ENCODE peak calls at places on chromosomes 5 and 9, in five cellular contexts. One of them, this sample, is unnamed.

GRCh38 chr9:130895038-130895437 is 1.6 kb downstream of the QRFP start:
- DNase-seq in psoas muscle: no peak
- DNase-seq in GM19239: no peak
- DNase-seq in OCI-LY7: no peak
- DNase-seq in neural crest cell: no peak
- DNase-seq in this sample: no peak

GRCh38 chr9:113516840-113517577 is 53.5 kb downstream of the RGS3 start:
- DNase-seq in psoas muscle: no peak
- DNase-seq in GM19239: peak
- DNase-seq in OCI-LY7: peak
- DNase-seq in neural crest cell: no peak
- DNase-seq in this sample: no peak

GRCh38 chr5:55768279-55768678 is 30.4 kb downstream of the DDX4 start:
- DNase-seq in psoas muscle: no peak
- DNase-seq in GM19239: no peak
- DNase-seq in OCI-LY7: no peak
- DNase-seq in neural crest cell: no peak
- DNase-seq in this sample: no peak

GRCh38 chr9:34588671-34589370 is 703 bp downstream of the CNTFR start:
- DNase-seq in psoas muscle: no peak
- DNase-seq in GM19239: no peak
- DNase-seq in OCI-LY7: no peak
- DNase-seq in neural crest cell: no peak
- DNase-seq in this sample: no peak

GRCh38 chr9:106482733-106483132 is 380.2 kb upstream of the ZNF462 start:
- DNase-seq in psoas muscle: no peak
- DNase-seq in GM19239: no peak
- DNase-seq in OCI-LY7: no peak
- DNase-seq in neural crest cell: no peak
- DNase-seq in this sample: no peak

GRCh38 chr9:137053944-137054931 is at the start of gene ENTPD2:
- DNase-seq in psoas muscle: no peak
- DNase-seq in GM19239: no peak
- DNase-seq in OCI-LY7: no peak
- DNase-seq in neural crest cell: no peak
- DNase-seq in this sample: no peak

GRCh38 chr9:125649826-125650225 is 57.2 kb downstream of the MAPKAP1 start:
- DNase-seq in psoas muscle: no peak
- DNase-seq in GM19239: no peak
- DNase-seq in OCI-LY7: no peak
- DNase-seq in neural crest cell: no peak
- DNase-seq in this sample: no peak

GRCh38 chr5:174229640-174230350 is 184.3 kb downstream of the NSG2 start:
- DNase-seq in psoas muscle: no peak
- DNase-seq in GM19239: no peak
- DNase-seq in OCI-LY7: no peak
- DNase-seq in neural crest cell: no peak
- DNase-seq in this sample: no peak

GRCh38 chr5:173537228-173537627 is 79.2 kb downstream of the BOD1 start:
- DNase-seq in psoas muscle: no peak
- DNase-seq in GM19239: no peak
- DNase-seq in OCI-LY7: no peak
- DNase-seq in neural crest cell: no peak
- DNase-seq in this sample: no peak

GRCh38 chr9:78756813-78757510 is 460.0 kb downstream of the PSAT1 start:
- DNase-seq in psoas muscle: no peak
- DNase-seq in GM19239: no peak
- DNase-seq in OCI-LY7: no peak
- DNase-seq in neural crest cell: no peak
- DNase-seq in this sample: no peak

GRCh38 chr5:16723821-16724220 is 107.0 kb upstream of the RETREG1 start:
- DNase-seq in psoas muscle: no peak
- DNase-seq in GM19239: no peak
- DNase-seq in OCI-LY7: no peak
- DNase-seq in neural crest cell: no peak
- DNase-seq in this sample: no peak

GRCh38 chr5:6302684-6303083 is 75.7 kb downstream of the MED10 start:
- DNase-seq in psoas muscle: no peak
- DNase-seq in GM19239: no peak
- DNase-seq in OCI-LY7: no peak
- DNase-seq in neural crest cell: no peak
- DNase-seq in this sample: no peak

GRCh38 chr5:2686725-2687124 is 64.8 kb downstream of the IRX2 start:
- DNase-seq in psoas muscle: no peak
- DNase-seq in GM19239: no peak
- DNase-seq in OCI-LY7: no peak
- DNase-seq in neural crest cell: no peak
- DNase-seq in this sample: no peak

GRCh38 chr5:42397267-42397666 is 26.0 kb upstream of the GHR start:
- DNase-seq in psoas muscle: no peak
- DNase-seq in GM19239: no peak
- DNase-seq in OCI-LY7: no peak
- DNase-seq in neural crest cell: no peak
- DNase-seq in this sample: no peak

GRCh38 chr9:69049094-69049493 is 13.5 kb downstream of the FXN start:
- DNase-seq in psoas muscle: no peak
- DNase-seq in GM19239: no peak
- DNase-seq in OCI-LY7: no peak
- DNase-seq in neural crest cell: no peak
- DNase-seq in this sample: no peak

GRCh38 chr5:78295035-78295961 is 800 bp upstream of the AP3B1 start:
- DNase-seq in psoas muscle: peak
- DNase-seq in GM19239: no peak
- DNase-seq in OCI-LY7: peak
- DNase-seq in neural crest cell: no peak
- DNase-seq in this sample: no peak

GRCh38 chr5:36276864-36277263 is 24.8 kb downstream of the RANBP3L start:
- DNase-seq in psoas muscle: no peak
- DNase-seq in GM19239: no peak
- DNase-seq in OCI-LY7: no peak
- DNase-seq in neural crest cell: no peak
- DNase-seq in this sample: no peak

GRCh38 chr5:109589983-109590382 is 99.7 kb upstream of the MAN2A1 start:
- DNase-seq in psoas muscle: no peak
- DNase-seq in GM19239: no peak
- DNase-seq in OCI-LY7: peak
- DNase-seq in neural crest cell: no peak
- DNase-seq in this sample: no peak

GRCh38 chr5:58871648-58872242 is 288.9 kb downstream of the RAB3C start:
- DNase-seq in psoas muscle: no peak
- DNase-seq in GM19239: peak
- DNase-seq in OCI-LY7: peak
- DNase-seq in neural crest cell: peak
- DNase-seq in this sample: no peak

GRCh38 chr5:157566902-157567489 is 8.6 kb downstream of the ADAM19 start:
- DNase-seq in psoas muscle: no peak
- DNase-seq in GM19239: no peak
- DNase-seq in OCI-LY7: no peak
- DNase-seq in neural crest cell: no peak
- DNase-seq in this sample: peak

This sample was measured in CD14-positive monocyte.